ENCODE peak calls at places on chromosomes 6 and 20, in ten cellular contexts. O, G, L, Q, H, I, K, F, P and R are unnamed samples.

GRCh38 chr6:25405442-25405841 is 126.3 kb downstream of the CARMIL1 start:
- DNase-seq in H (no peak), K (no peak), F (no peak), L (no peak), O (no peak), I (no peak), Q (no peak), G (peak), P (no peak), R (no peak)

GRCh38 chr6:31479933-31480535 is 17.9 kb upstream of the MICB start:
- DNase-seq in P (no peak), H (no peak), G (no peak), Q (no peak), K (no peak), F (no peak), L (no peak), O (no peak), I (no peak), R (no peak)

GRCh38 chr6:1436334-1437306 is 47.2 kb downstream of the FOXF2 start:
- DNase-seq in P (peak), L (peak), G (peak), H (no peak), I (peak), Q (peak), F (peak), O (peak), K (peak), R (peak)

GRCh38 chr20:41229259-41229658 is 88.3 kb downstream of the ZHX3 start:
- DNase-seq in K (no peak), P (no peak), O (no peak), Q (no peak), I (no peak), G (no peak), F (no peak), L (no peak), H (no peak), R (no peak)

GRCh38 chr6:105509506-105510331 is 106.8 kb upstream of the PREP start:
- DNase-seq in L (peak), Q (no peak), F (no peak), O (no peak), P (peak), I (no peak), H (no peak), G (no peak), K (peak), R (peak)

GRCh38 chr6:44261581-44261980 is 3.8 kb downstream of the NFKBIE start:
- DNase-seq in O (no peak), F (no peak), I (no peak), Q (no peak), H (no peak), L (no peak), P (no peak), G (no peak), K (no peak), R (no peak)

GRCh38 chr20:37075932-37076685 is 19.7 kb downstream of the RBL1 start:
- DNase-seq in I (no peak), K (peak), Q (no peak), L (peak), F (peak), G (no peak), H (no peak), P (peak), O (no peak), R (no peak)

GRCh38 chr6:31972709-31973350 is 892 bp upstream of the DXO start:
- DNase-seq in O (no peak), I (no peak), H (no peak), K (peak), P (peak), Q (no peak), G (no peak), L (peak), F (peak), R (peak)

GRCh38 chr6:3026811-3027626 is 27.3 kb downstream of the NQO2 start:
- DNase-seq in Q (no peak), K (peak), H (no peak), L (no peak), I (peak), O (no peak), G (peak), F (peak), P (peak), R (peak)

GRCh38 chr6:16623029-16623653 is 138.1 kb downstream of the ATXN1 start:
- DNase-seq in I (no peak), L (peak), K (peak), P (peak), G (no peak), H (no peak), O (peak), F (peak), Q (no peak), R (peak)

GRCh38 chr6:149129401-149130077 is 188.0 kb upstream of the TAB2 start:
- DNase-seq in G (no peak), O (no peak), L (peak), I (no peak), P (peak), Q (no peak), H (no peak), K (peak), F (peak), R (peak)

GRCh38 chr20:20293986-20294385 is 73.9 kb upstream of the INSM1 start:
- DNase-seq in I (no peak), P (no peak), G (no peak), H (no peak), F (no peak), L (no peak), Q (no peak), O (no peak), K (no peak), R (no peak)

GRCh38 chr6:7073810-7074525 is 33.8 kb upstream of the RREB1 start:
- DNase-seq in P (no peak), K (no peak), G (peak), Q (peak), H (no peak), O (no peak), I (peak), F (no peak), L (no peak), R (no peak)

GRCh38 chr6:74654296-74654695 is 551.6 kb downstream of the COL12A1 start:
- DNase-seq in L (no peak), P (no peak), I (no peak), O (no peak), G (no peak), F (no peak), Q (no peak), H (no peak), K (no peak), R (no peak)

GRCh38 chr6:67897998-67898607 is 737.0 kb upstream of the ADGRB3 start:
- DNase-seq in I (no peak), O (no peak), P (no peak), F (no peak), G (no peak), Q (no peak), L (no peak), H (no peak), K (no peak), R (no peak)

GRCh38 chr6:45253457-45253856 is 74.7 kb upstream of the RUNX2 start:
- DNase-seq in Q (no peak), F (no peak), P (no peak), I (no peak), H (no peak), K (no peak), G (no peak), L (no peak), O (no peak), R (no peak)

GRCh38 chr20:44384423-44385027 is 29.0 kb downstream of the HNF4A start:
- DNase-seq in P (peak), G (peak), H (no peak), F (peak), I (peak), K (peak), L (peak), O (peak), Q (peak), R (peak)

GRCh38 chr6:80742481-80742880 is 636.0 kb downstream of the BCKDHB start:
- DNase-seq in G (no peak), P (peak), I (no peak), Q (no peak), F (peak), H (no peak), O (peak), K (peak), L (peak), R (peak)

GRCh38 chr20:7362601-7363000 is 577.7 kb downstream of the HAO1 start:
- DNase-seq in I (no peak), K (no peak), L (no peak), G (no peak), F (no peak), P (no peak), Q (no peak), O (no peak), H (no peak), R (no peak)

GRCh38 chr6:2611092-2611491 is 139.6 kb downstream of the MYLK4 start:
- DNase-seq in L (peak), F (no peak), K (peak), O (no peak), I (no peak), P (no peak), G (no peak), Q (no peak), H (no peak), R (no peak)

GRCh38 chr6:33757113-33757512 is 10.4 kb upstream of the IP6K3 start:
- DNase-seq in F (no peak), I (no peak), P (no peak), Q (no peak), O (no peak), G (no peak), K (no peak), H (no peak), L (no peak), R (no peak)

GRCh38 chr6:139164001-139164400 is 29.1 kb downstream of the HECA start:
- DNase-seq in O (no peak), L (no peak), F (no peak), Q (no peak), P (no peak), G (no peak), I (no peak), K (no peak), H (no peak), R (no peak)

GRCh38 chr6:21845018-21845417 is 251.5 kb downstream of the SOX4 start:
- DNase-seq in L (no peak), Q (no peak), I (no peak), G (no peak), O (no peak), F (no peak), H (no peak), P (no peak), K (no peak), R (no peak)

GRCh38 chr6:154232013-154232920 is 124.3 kb downstream of the IPCEF1 start:
- DNase-seq in K (peak), Q (no peak), G (no peak), O (no peak), P (peak), I (no peak), H (no peak), L (peak), F (no peak), R (peak)

GRCh38 chr20:3801299-3801698 is 5.2 kb downstream of the CDC25B start:
- DNase-seq in O (no peak), F (no peak), H (peak), I (no peak), Q (no peak), G (no peak), L (no peak), P (no peak), K (no peak), R (no peak)

GRCh38 chr20:56385130-56385529 is 6.9 kb downstream of the AURKA start:
- DNase-seq in F (no peak), Q (no peak), H (no peak), P (no peak), L (no peak), K (no peak), O (no peak), G (no peak), I (no peak), R (no peak)

GRCh38 chr6:42176981-42177380 is 3.8 kb downstream of the GUCA1A start:
- DNase-seq in H (no peak), G (no peak), P (no peak), O (no peak), I (no peak), L (no peak), F (no peak), K (no peak), Q (no peak), R (no peak)

GRCh38 chr6:139605350-139605749 is 230.9 kb upstream of the CITED2 start:
- DNase-seq in I (no peak), H (no peak), F (peak), L (peak), K (peak), Q (no peak), P (peak), O (peak), G (no peak), R (peak)

GRCh38 chr20:37449276-37449675 is 71.8 kb upstream of the NNAT start:
- DNase-seq in L (no peak), Q (no peak), F (no peak), G (no peak), O (no peak), K (no peak), H (no peak), P (no peak), I (no peak), R (no peak)

DNA sequence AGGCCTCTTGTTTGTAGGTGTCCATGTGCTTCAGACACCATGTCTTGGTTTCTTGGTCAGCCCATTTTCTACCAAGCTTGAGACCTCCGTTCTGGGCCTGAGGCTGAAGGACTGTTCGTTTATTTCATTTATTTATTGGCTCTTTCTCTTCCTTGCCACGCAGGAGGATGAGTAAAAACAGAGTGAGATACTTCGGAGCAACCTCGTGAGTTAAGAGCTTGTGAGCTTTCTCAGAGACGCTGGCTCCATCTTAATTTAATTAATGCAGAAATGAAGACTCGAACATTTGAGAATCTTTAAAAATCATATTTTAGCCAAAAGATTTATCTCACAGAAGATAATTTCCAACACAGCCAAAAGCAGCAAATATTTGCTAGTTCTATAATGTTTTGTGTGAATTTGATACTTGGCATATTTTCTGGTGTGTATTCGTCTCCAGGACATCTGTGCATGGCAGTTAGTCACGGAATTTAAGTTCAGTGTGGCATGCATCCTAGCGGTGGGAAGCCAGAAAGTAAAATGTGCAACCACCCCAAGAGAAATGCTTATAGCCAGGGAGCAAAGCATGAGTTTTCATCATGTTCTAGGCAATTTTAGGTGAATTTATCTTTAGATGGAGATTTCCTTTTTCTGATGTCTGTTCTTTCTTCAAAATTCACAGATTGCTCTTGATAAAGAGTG is 76.0 kb downstream of the THBS2 start:
- DNase-seq in K (peak), Q (no peak), O (no peak), H (no peak), L (peak), G (no peak), F (peak), I (no peak), P (peak), R (no peak)
- TF ChIP-seq CTCF in K (no peak), Q (no peak), O (peak), H (no peak), L (peak), G (no peak), F (peak), I (no peak), P (no peak), R (peak)

DNA sequence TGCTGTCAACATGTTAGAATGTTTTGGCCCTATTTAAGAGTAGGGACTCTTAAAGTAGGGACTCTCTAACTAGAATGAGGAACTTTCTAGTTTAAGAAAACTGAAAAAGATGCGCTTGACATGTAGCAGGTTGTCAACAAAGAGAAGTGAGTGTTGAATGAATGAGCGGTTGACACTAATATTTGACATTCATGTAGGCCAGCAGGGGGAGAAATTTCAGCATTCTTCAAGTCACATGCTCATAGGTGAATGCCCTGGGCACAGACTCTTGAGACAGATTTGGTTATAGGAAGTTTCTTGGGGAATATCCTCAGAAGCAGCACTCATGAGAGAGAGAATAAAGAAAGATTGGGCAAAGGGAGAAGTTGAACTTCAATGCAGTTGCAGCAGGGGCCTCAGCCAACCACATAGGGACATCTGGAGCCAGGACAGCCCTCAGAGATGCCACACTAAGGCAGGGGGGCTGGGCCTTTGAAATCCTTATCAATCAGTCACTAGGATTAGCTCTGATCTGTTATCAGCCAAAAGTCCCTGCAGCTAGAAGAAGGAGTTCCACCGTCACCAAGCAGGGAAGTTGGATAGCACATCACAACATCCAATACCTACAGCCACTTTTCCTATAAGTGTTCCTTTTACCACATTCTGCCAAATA is 145.1 kb upstream of the FKBP1C start:
- DNase-seq in Q (no peak), I (peak), F (no peak), P (no peak), O (no peak), H (no peak), L (no peak), G (no peak), K (no peak), R (no peak)
- TF ChIP-seq CTCF in Q (no peak), I (peak), F (no peak), P (no peak), O (no peak), H (peak), L (no peak), G (no peak), K (no peak), R (no peak)

GRCh38 chr6:17816921-17817611 is 110.3 kb upstream of the NUP153 start:
- DNase-seq in K (peak), P (peak), I (no peak), L (peak), G (no peak), F (peak), O (peak), H (no peak), Q (no peak), R (peak)
- TF ChIP-seq CTCF in K (no peak), P (peak), I (no peak), L (peak), G (no peak), F (no peak), O (no peak), H (no peak), Q (no peak), R (no peak)

DNA sequence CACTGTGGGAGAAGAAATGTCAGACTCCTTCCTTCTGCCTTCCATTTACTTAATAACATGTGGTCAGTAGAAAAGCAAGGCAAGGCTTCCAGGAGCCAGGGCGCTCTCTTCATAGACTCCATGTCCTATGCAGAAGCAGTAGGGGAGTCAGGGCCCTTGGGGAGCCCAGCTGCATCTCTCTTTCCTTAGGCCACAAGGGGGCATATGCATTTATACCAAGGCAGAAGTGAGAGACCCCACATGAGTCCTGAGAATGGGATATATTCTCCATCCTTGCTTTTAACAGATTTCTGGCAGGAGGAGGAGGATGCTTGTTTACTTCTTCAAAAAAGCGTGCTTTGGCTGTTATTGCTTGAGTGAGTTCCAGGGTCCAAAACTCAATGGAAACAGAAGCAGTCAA is 198.5 kb downstream of the HIVEP2 start:
- DNase-seq in H (no peak), P (peak), O (no peak), Q (no peak), F (no peak), L (peak), G (peak), I (peak), K (no peak), R (peak)
- TF ChIP-seq CTCF in H (peak), P (peak), O (peak), Q (no peak), F (no peak), L (peak), G (peak), I (peak), K (peak), R (peak)

GRCh38 chr6:70166088-70166958 is 136.6 kb downstream of the COL9A1 start:
- DNase-seq in Q (peak), K (peak), H (no peak), P (peak), L (peak), F (peak), G (no peak), I (peak), O (peak), R (peak)
- TF ChIP-seq CTCF in Q (no peak), K (peak), H (peak), P (peak), L (peak), F (peak), G (peak), I (peak), O (peak), R (peak)

DNA sequence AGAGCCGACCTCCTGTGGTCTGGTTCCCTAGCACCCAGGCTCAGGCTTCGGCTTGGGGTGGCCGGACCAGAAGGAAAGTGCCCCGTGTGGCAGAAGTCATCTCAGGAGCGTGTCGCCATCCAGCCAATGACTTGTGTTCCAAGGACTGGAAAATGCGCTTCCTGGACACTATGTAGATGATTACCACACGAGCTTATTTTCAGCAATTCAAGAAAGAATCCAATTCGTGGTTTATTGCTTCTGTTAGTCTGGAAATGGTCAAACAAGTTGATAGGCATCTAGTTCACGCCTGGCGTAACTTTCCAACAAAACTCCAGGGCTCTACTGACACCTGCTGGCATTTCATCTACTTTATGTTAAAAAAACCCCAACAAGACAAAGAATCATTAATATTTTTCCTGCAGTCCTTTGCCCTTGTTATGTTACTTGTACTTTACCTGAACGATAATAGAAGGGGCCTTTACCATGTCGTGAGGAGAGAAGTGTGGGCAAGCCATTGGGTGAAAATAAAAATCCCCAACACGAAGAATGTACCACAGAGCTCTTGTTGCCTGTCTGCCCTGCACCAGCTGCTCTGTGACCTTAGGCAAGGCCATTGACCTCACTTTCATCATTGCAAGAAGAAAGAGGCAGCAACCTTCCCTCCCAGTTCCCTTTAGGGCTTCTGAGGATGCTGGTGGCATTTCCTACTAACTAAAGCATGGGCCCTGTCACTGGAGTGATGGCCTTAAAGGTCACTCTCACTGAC is 154.7 kb upstream of the LAMP5 start:
- DNase-seq in L (peak), G (no peak), Q (peak), O (peak), H (peak), K (peak), P (peak), I (no peak), F (peak), R (peak)
- TF ChIP-seq CTCF in L (peak), G (no peak), Q (no peak), O (peak), H (peak), K (peak), P (peak), I (no peak), F (peak), R (peak)

GRCh38 chr6:137589067-137589848 is 95.1 kb upstream of the OLIG3 start:
- DNase-seq in K (peak), L (peak), O (no peak), I (peak), H (no peak), F (peak), P (peak), Q (peak), G (no peak), R (peak)
- TF ChIP-seq CTCF in K (peak), L (peak), O (peak), I (peak), H (peak), F (peak), P (peak), Q (no peak), G (peak), R (peak)